ENCODE peak calls at places on chromosomes 2 and 18, in six cellular contexts. F is HCT116, W is H1, H is K562, B is GM12878, Y is HepG2. S is an unnamed sample.

GRCh38 chr2:238967978-238968360 is 120.1 kb downstream of the TWIST2 start:
- DNase-seq in F (no peak), Y (no peak), H (no peak), W (no peak), B (no peak), S (no peak)

GRCh38 chr2:61328707-61329251 is 142.1 kb downstream of the USP34 start:
- DNase-seq in B (no peak), H (no peak), F (peak), W (no peak), Y (no peak), S (no peak)

GRCh38 chr2:178392215-178392614 is 58.8 kb downstream of the PRKRA start:
- DNase-seq in F (no peak), B (no peak), H (no peak), W (no peak), Y (no peak), S (no peak)

GRCh38 chr2:231800493-231801091 is 14.3 kb downstream of the COPS7B start:
- DNase-seq in W (no peak), H (peak), F (peak), B (no peak), Y (peak), S (peak)

GRCh38 chr2:98649135-98649991 is 41.0 kb downstream of the UNC50 start:
- DNase-seq in W (peak), B (peak), H (peak), Y (peak), F (peak), S (peak)

GRCh38 chr18:11175266-11175947 is 26.0 kb upstream of the PIEZO2 start:
- DNase-seq in H (no peak), F (no peak), Y (no peak), B (no peak), W (no peak), S (no peak)

GRCh38 chr2:71926098-71926466 is 221.6 kb downstream of the CYP26B1 start:
- DNase-seq in F (no peak), W (no peak), Y (no peak), B (no peak), H (no peak), S (no peak)

GRCh38 chr18:41449612-41450011 is 505.4 kb upstream of the PIK3C3 start:
- DNase-seq in W (no peak), H (no peak), Y (no peak), F (no peak), B (no peak), S (no peak)

GRCh38 chr2:70087703-70088507 is 628 bp downstream of the PCBP1 start:
- DNase-seq in B (no peak), W (no peak), H (peak), F (no peak), Y (peak), S (no peak)

GRCh38 chr2:241540766-241541561 is 17.6 kb upstream of the BOK start:
- DNase-seq in F (peak), W (peak), Y (no peak), H (peak), B (no peak), S (peak)

GRCh38 chr2:152558174-152559091 is 158.8 kb downstream of the PRPF40A start:
- DNase-seq in B (no peak), Y (no peak), W (no peak), H (no peak), F (no peak), S (no peak)

GRCh38 chr18:11553098-11553940 is 56.1 kb upstream of the SLC35G4 start:
- DNase-seq in F (peak), Y (peak), W (peak), H (peak), B (no peak), S (peak)

GRCh38 chr2:233252227-233252626 is 754 bp downstream of the ATG16L1 start:
- DNase-seq in H (no peak), Y (no peak), W (no peak), F (no peak), B (no peak), S (no peak)

GRCh38 chr2:218438601-218439000 is 19.7 kb downstream of the VIL1 start:
- DNase-seq in F (no peak), B (no peak), H (no peak), Y (no peak), W (no peak), S (no peak)

GRCh38 chr2:111627256-111627655 is 256.7 kb downstream of the ANAPC1 start:
- DNase-seq in F (no peak), W (no peak), Y (no peak), H (no peak), B (no peak), S (no peak)

GRCh38 chr2:13676269-13676668 is 956.2 kb upstream of the LRATD1 start:
- DNase-seq in Y (no peak), H (no peak), W (no peak), B (no peak), F (no peak), S (no peak)

GRCh38 chr2:46831037-46831868 is 84.4 kb downstream of the MCFD2 start:
- DNase-seq in Y (no peak), B (no peak), W (no peak), H (no peak), F (no peak), S (no peak)

GRCh38 chr2:69735696-69736095 is 6.2 kb upstream of the ANXA4 start:
- DNase-seq in F (no peak), Y (no peak), H (no peak), B (no peak), W (no peak), S (no peak)

GRCh38 chr2:10240911-10241610 is 61.6 kb upstream of the HPCAL1 start:
- DNase-seq in Y (no peak), W (no peak), F (no peak), B (no peak), H (no peak), S (no peak)

GRCh38 chr2:162828545-162828944 is 10.0 kb downstream of the KCNH7 start:
- DNase-seq in F (no peak), B (no peak), Y (no peak), W (no peak), H (no peak), S (no peak)

GRCh38 chr18:39854291-39854690 is 2100.7 kb upstream of the PIK3C3 start:
- DNase-seq in H (no peak), F (no peak), W (no peak), B (no peak), Y (no peak), S (no peak)

GRCh38 chr18:79588131-79588635 is 91.4 kb upstream of the CTDP1 start:
- DNase-seq in F (no peak), W (no peak), Y (no peak), B (no peak), H (no peak), S (no peak)

GRCh38 chr2:170521299-170521698 is 193.8 kb upstream of the SP5 start:
- DNase-seq in F (no peak), B (no peak), W (no peak), H (no peak), Y (no peak), S (no peak)

GRCh38 chr2:191539068-191539467 is 138.9 kb upstream of the NABP1 start:
- DNase-seq in B (no peak), W (no peak), H (peak), Y (no peak), F (peak), S (peak)

GRCh38 chr2:239712755-239713154 is 311.9 kb upstream of the HDAC4 start:
- DNase-seq in H (no peak), Y (no peak), W (no peak), F (no peak), B (no peak), S (no peak)

GRCh38 chr2:74554821-74555531 is 456 bp downstream of the DOK1 start:
- DNase-seq in F (no peak), B (no peak), H (peak), W (no peak), Y (no peak), S (no peak)

GRCh38 chr2:74008761-74009395 is 24.2 kb downstream of the TET3 start:
- DNase-seq in B (no peak), F (no peak), W (no peak), Y (no peak), H (no peak), S (no peak)

GRCh38 chr18:66754335-66754734 is 150.4 kb upstream of the CDH19 start:
- DNase-seq in Y (no peak), F (no peak), H (no peak), W (no peak), B (no peak), S (no peak)

DNA sequence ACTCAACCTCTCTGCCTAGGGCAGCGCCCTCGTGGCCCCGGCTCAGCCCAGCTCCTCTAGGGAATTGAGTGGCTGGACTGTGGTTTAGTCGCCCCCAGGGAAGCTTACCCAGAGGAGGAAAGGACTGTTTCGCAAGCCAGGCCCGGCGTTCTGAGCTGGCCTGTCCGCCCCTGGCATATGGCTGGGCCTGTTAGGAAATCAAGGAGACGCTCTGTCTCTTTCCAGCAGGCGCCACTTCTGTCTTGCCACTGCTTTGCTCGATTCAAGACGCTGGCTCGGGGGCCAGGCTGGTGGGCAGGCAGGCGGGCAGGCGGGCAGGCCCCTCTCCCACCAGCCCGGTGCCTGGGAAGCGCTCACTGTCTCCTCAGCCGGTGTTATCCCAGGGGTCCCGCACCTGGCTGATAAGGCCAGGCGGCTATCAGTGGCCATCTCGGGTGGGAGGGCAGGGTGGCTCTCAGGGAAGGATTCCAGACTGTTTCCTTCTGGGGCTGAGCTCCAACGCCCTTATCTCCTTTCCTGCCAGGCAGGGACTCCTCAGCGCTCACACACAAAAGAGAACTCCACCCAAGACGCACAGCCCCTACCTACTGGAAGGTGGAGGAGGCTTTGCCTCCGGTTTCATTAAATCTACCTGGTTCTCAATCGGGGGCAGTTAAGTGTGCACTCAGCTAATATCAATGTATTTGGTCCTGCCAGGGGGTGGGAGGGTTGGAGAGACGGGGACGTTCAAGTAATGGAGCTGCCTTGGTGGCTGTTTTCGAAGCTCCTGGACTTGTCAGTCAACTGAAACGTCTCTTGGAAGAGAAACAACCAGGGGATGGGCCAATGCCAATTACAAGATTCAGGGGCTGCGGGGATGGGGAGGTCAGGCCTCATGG is 109.1 kb downstream of the SMAD7 start:
- DNase-seq in B (no peak), F (no peak), Y (peak), W (no peak), H (peak), S (no peak)
- H3K9ac ChIP-seq in B (no peak), F (no peak), Y (no peak), W (no peak), H (peak), S (no peak)

GRCh38 chr2:43397821-43398220 is 171.4 kb upstream of the ZFP36L2 start:
- DNase-seq in B (no peak), F (no peak), W (no peak), Y (no peak), H (no peak), S (no peak)

GRCh38 chr2:43391159-43391876 is 164.9 kb upstream of the ZFP36L2 start:
- DNase-seq in F (no peak), Y (no peak), H (no peak), W (no peak), B (no peak), S (no peak)

GRCh38 chr2:43391877-43392214 is 165.4 kb upstream of the ZFP36L2 start:
- DNase-seq in W (no peak), B (no peak), F (no peak), Y (no peak), H (no peak), S (no peak)

GRCh38 chr2:43397411-43397810 is 171.0 kb upstream of the ZFP36L2 start:
- DNase-seq in H (no peak), B (no peak), W (no peak), Y (no peak), F (no peak), S (no peak)

DNA sequence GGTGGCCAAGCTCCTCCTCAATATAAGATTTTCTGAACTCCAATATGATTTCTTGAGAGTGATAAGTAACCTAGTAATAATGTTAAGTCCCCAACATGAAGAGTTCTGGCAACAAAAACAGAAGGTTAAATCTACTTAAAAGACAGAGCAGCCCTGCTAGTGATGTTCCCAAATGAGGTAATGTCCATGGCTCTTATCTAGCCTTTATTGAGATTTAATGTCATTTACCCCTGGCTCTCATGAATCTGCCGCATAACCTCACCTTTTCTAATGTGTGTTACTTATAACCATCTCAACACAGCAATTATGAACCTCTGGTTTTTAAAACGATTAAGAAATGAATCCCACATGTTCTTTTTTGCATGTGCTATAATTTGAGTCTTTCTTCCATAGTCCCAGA is 167.5 kb upstream of the ZFP36L2 start:
- DNase-seq in B (no peak), Y (no peak), F (no peak), W (no peak), H (no peak), S (no peak)
- TF ChIP-seq YY1 in B (no peak), Y (no peak), F (no peak), W (no peak), H (no peak), S (no peak)

DNA sequence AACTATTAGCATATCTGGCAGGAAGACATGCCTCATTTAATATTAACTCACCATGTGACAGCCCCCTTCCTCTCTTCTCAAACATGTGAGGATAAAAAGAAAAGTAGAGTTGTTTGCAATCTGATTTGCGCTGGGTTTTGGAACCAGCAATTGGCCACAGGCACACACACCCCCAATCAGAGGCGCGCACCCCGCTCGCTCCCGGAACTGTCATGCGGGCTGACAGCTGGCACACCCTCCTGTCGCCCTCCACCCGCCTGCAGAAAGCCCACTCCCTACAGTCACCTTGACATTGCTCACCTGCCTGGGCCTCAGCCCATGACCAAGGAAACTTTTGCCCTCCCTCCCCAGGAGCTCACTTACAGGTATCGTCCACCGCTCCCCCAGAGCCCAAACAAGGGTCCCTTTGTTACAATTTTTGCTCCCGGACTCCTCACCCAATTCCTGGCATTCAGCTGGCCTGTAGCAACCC is 1.1 kb downstream of the COBLL1 start:
- DNase-seq in Y (peak), F (no peak), W (no peak), H (no peak), B (no peak), S (no peak)
- TF ChIP-seq ZNF274 in Y (no peak), F (no peak), W (no peak), H (no peak), B (no peak), S (no peak)

DNA sequence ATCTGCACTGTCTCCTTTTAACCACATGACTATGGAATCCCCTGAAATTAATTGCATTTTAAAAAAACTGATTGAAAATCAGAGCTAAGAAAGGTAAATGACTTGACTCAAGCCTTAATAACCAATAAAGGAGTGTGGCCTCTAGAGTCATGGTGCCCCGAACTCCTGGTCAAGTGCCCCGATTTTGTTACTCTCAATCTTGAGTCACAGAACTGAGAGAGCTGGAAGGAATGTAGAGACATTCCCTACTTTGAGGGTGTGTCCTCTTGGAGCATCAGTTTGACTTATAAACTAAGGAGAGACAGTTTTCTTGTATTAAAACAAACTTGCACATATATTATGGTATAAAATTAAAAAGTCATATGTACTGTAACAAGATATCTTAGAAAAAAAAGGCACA is 2.4 kb downstream of the WDR43 start:
- DNase-seq in B (no peak), Y (no peak), W (no peak), F (no peak), H (no peak), S (no peak)
- H3K9ac ChIP-seq in B (peak), Y (peak), W (no peak), F (peak), H (no peak), S (no peak)

GRCh38 chr2:105737980-105738657 is 6.6 kb upstream of the NCK2 start:
- DNase-seq in W (no peak), B (no peak), H (no peak), Y (no peak), F (no peak), S (no peak)

GRCh38 chr2:105732955-105733607 is 11.6 kb upstream of the NCK2 start:
- DNase-seq in Y (no peak), W (no peak), F (no peak), H (no peak), B (no peak), S (no peak)

GRCh38 chr2:105736145-105736544 is 8.6 kb upstream of the NCK2 start:
- DNase-seq in H (no peak), F (no peak), W (no peak), B (no peak), Y (no peak), S (no peak)

GRCh38 chr2:105732096-105732495 is 12.6 kb upstream of the NCK2 start:
- DNase-seq in Y (no peak), W (no peak), H (no peak), B (no peak), F (no peak), S (no peak)

GRCh38 chr2:105734762-105735538 is 9.8 kb upstream of the NCK2 start:
- DNase-seq in B (no peak), H (no peak), Y (no peak), F (no peak), W (no peak), S (no peak)
- TF ChIP-seq YY1 in B (no peak), H (no peak), Y (no peak), F (no peak), W (no peak), S (no peak)

GRCh38 chr2:219736196-219736595 is 108.8 kb downstream of the SLC4A3 start:
- DNase-seq in B (no peak), H (peak), F (peak), Y (peak), W (no peak), S (peak)

GRCh38 chr2:219737270-219737691 is 109.9 kb downstream of the SLC4A3 start:
- DNase-seq in H (no peak), B (no peak), Y (no peak), W (no peak), F (no peak), S (peak)

GRCh38 chr2:219731173-219731572 is 103.7 kb downstream of the SLC4A3 start:
- DNase-seq in B (no peak), H (no peak), W (no peak), F (no peak), Y (peak), S (no peak)

GRCh38 chr2:219733106-219733505 is 105.7 kb downstream of the SLC4A3 start:
- DNase-seq in Y (no peak), W (no peak), B (no peak), F (no peak), H (no peak), S (no peak)

GRCh38 chr2:219733746-219734145 is 106.3 kb downstream of the SLC4A3 start:
- DNase-seq in W (no peak), Y (no peak), F (no peak), H (no peak), B (no peak), S (peak)
- TF ChIP-seq ZNF274 in W (no peak), Y (no peak), F (no peak), H (no peak), B (no peak), S (no peak)

GRCh38 chr18:711330-711692 is 1.1 kb downstream of the ENOSF1 start:
- DNase-seq in F (no peak), B (no peak), W (no peak), Y (no peak), H (peak), S (no peak)
- H3K9ac ChIP-seq in F (peak), B (peak), W (peak), Y (peak), H (peak), S (peak)

GRCh38 chr2:25566694-25567093 is 106.7 kb downstream of the DTNB start:
- DNase-seq in B (peak), Y (no peak), F (no peak), H (no peak), W (no peak), S (no peak)
- TF ChIP-seq YY1 in B (peak), Y (no peak), F (no peak), H (no peak), W (no peak), S (no peak)

S was measured in NT2/D1.